ENCODE peak calls at places on chromosomes 5 and 9, in six cellular contexts. Z is NCI-H460; X is AG08395; Y is NCI-H1092 treated with DMSO at 0.1 percent for 48 hours; V is M059J; U is stimulated activated CD8-positive, alpha-beta memory T cell treated with anti-CD3 and anti-CD28 coated beads, Interleukin-15, amount 100 ng/mL, for 24 hours. M is an unnamed sample.

GRCh38 chr9:84617415-84617814 is 52.1 kb upstream of the NTRK2 start:
- DNase-seq in U (no peak), X (no peak), Y (peak; percentile 36), V (no peak), Z (no peak), M (peak; percentile 10)

GRCh38 chr5:160959804-160960203 is 107.8 kb upstream of the ATP10B start:
- DNase-seq in V (peak; percentile 51), Z (no peak), Y (no peak), X (no peak), U (no peak), M (peak; percentile 12)

GRCh38 chr5:143106175-143106574 is 297.3 kb downstream of the NR3C1 start:
- DNase-seq in Z (peak; percentile 40), Y (peak; percentile 39), V (peak; percentile 75), U (no peak), X (peak; percentile 79), M (no peak)

GRCh38 chr5:178415353-178415752 is 174.8 kb downstream of the COL23A1 start:
- DNase-seq in U (no peak), V (no peak), X (no peak), Z (no peak), Y (no peak), M (no peak)

GRCh38 chr5:56685503-56686217 is 129.7 kb upstream of the MAP3K1 start:
- DNase-seq in Z (no peak), U (no peak), Y (no peak), V (no peak), X (no peak), M (no peak)

GRCh38 chr9:112348257-112348992 is 15.0 kb upstream of the PTBP3 start:
- DNase-seq in X (peak; percentile 77), Z (peak; percentile 79), Y (no peak), U (peak; percentile 64), V (no peak), M (no peak)

GRCh38 chr9:122051401-122052346 is 41.4 kb downstream of the TTLL11 start:
- DNase-seq in U (no peak), Y (no peak), X (peak; percentile 57), Z (no peak), V (peak; percentile 25), M (no peak)

GRCh38 chr5:68953151-68953884 is 140.5 kb upstream of the SLC30A5 start:
- DNase-seq in Z (no peak), V (peak; percentile 24), X (peak; percentile 34), Y (no peak), U (no peak), M (no peak)

GRCh38 chr9:80049096-80049495 is 477.3 kb downstream of the TLE4 start:
- DNase-seq in X (peak; percentile 11), Y (no peak), Z (no peak), U (no peak), V (peak; percentile 59), M (no peak)

GRCh38 chr5:17132444-17133083 is 84.9 kb upstream of the BASP1 start:
- DNase-seq in X (peak; percentile 58), Z (peak; percentile 50), V (peak; percentile 55), Y (peak; percentile 33), U (no peak), M (no peak)

GRCh38 chr9:80839821-80840670 is 849.3 kb downstream of the TLE1 start:
- DNase-seq in Y (no peak), U (no peak), V (peak; percentile 29), Z (no peak), X (no peak), M (no peak)